ENCODE peak calls at places on chromosomes 13 and 19, in seven cellular contexts. C is HCT116, A is WTC11, Z is HFF-Myc, I is Calu3, U is breast epithelium, D is tibial nerve. K is an unnamed sample.

GRCh38 chr19:6767081-6767356 is 216 bp downstream of the SH2D3A start:
- DNase-seq in I (no peak), A (no peak), C (no peak), U (no peak), Z (no peak), D (no peak), K (no peak)

GRCh38 chr13:44449999-44450821 is 76.6 kb downstream of the SERP2 start:
- DNase-seq in U (no peak), A (no peak), I (peak), C (no peak), Z (no peak), D (no peak), K (no peak)

GRCh38 chr19:16199275-16199932 is 1.7 kb downstream of the AP1M1 start:
- DNase-seq in U (no peak), D (no peak), Z (no peak), A (no peak), C (no peak), I (no peak), K (no peak)

GRCh38 chr19:46984077-46985010 is 35.3 kb upstream of the NPAS1 start:
- DNase-seq in Z (peak), C (no peak), U (no peak), D (peak), A (no peak), I (no peak), K (no peak)

GRCh38 chr19:29662278-29662603 is 3.0 kb upstream of the PLEKHF1 start:
- DNase-seq in Z (no peak), U (no peak), C (no peak), A (no peak), I (no peak), D (no peak), K (no peak)

GRCh38 chr19:54415208-54415900 is at the start of gene TTYH1:
- DNase-seq in Z (no peak), U (no peak), A (peak), C (no peak), I (no peak), D (no peak), K (no peak)

GRCh38 chr19:46746281-46746965 is at the start of gene STRN4:
- DNase-seq in D (no peak), A (peak), U (no peak), C (no peak), Z (no peak), I (peak), K (no peak)

GRCh38 chr19:56124578-56124977 is 3.5 kb upstream of the ZNF787 start:
- DNase-seq in A (no peak), U (no peak), Z (no peak), D (no peak), C (no peak), I (no peak), K (no peak)

GRCh38 chr19:927044-927706 is 1.3 kb downstream of the ARID3A start:
- DNase-seq in A (peak), Z (no peak), U (no peak), D (peak), C (no peak), I (no peak), K (no peak)

GRCh38 chr13:77521194-77521593 is 14.3 kb upstream of the SCEL start:
- DNase-seq in A (no peak), I (peak), D (no peak), Z (no peak), C (no peak), U (no peak), K (no peak)

GRCh38 chr13:108812165-108812564 is 182.8 kb downstream of the MYO16 start:
- DNase-seq in I (no peak), D (no peak), A (no peak), U (no peak), C (no peak), Z (no peak), K (no peak)

GRCh38 chr19:12766051-12766521 is 9.3 kb downstream of the HOOK2 start:
- DNase-seq in A (peak), C (no peak), Z (no peak), U (peak), I (no peak), D (peak), K (peak)

DNA sequence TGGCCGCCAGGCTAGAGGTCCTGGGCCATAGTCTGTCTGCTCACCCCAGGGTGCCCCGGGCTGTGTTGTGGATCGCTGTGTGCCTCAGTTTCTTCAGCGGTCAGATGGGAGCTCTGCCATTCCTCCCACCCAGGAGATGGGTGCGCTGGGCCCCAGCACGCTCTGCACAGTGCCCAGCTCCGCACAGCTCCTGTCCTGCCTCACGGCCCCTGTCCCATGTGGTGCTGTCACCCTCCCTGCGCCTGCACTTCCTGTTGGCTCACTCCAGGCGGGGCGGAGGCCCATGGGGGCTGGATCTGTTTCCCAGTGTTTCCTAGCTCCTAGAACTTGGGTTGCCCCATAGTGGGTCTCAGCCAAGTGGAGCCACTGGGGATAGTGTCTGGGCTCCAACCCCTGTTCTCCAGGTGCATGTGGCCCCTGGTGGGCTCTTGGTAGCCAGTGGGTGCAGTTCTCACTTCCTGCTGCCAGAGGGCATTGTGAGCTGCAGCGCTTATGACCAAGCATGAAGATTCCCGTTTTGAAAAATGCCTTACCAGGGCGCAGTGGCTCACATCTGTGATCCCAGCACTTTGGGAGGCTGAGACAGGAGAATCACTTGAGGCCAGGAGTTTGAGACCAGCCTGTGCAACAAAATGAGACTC is 69.8 kb downstream of the KDM4B start:
- DNase-seq in U (no peak), I (no peak), D (no peak), C (no peak), Z (no peak), A (peak), K (no peak)
- TF ChIP-seq CTCF in U (no peak), I (peak), D (peak), C (peak), Z (peak), A (peak), K (peak)

GRCh38 chr13:43196171-43196611 is 172.8 kb downstream of the DNAJC15 start:
- DNase-seq in C (no peak), D (no peak), I (no peak), Z (no peak), U (no peak), A (no peak), K (no peak)
- TF ChIP-seq CTCF in C (no peak), D (no peak), I (no peak), Z (no peak), U (no peak), A (no peak), K (no peak)

GRCh38 chr13:111902726-111903125 is 164.2 kb upstream of the SOX1 start:
- DNase-seq in Z (no peak), D (no peak), C (no peak), A (peak), I (no peak), U (no peak), K (no peak)
- TF ChIP-seq CTCF in Z (no peak), D (no peak), C (no peak), A (no peak), I (no peak), U (no peak), K (no peak)

GRCh38 chr19:4829001-4829712 is 2.4 kb downstream of the TICAM1 start:
- DNase-seq in C (no peak), U (no peak), Z (no peak), D (no peak), I (peak), A (no peak), K (no peak)
- TF ChIP-seq CTCF in C (no peak), U (no peak), Z (no peak), D (peak), I (no peak), A (no peak), K (no peak)

GRCh38 chr19:49862411-49863253 is 4.7 kb downstream of the PNKP start:
- DNase-seq in C (no peak), D (no peak), U (no peak), A (peak), I (peak), Z (no peak), K (no peak)
- TF ChIP-seq CTCF in C (no peak), D (peak), U (no peak), A (no peak), I (no peak), Z (peak), K (peak)

DNA sequence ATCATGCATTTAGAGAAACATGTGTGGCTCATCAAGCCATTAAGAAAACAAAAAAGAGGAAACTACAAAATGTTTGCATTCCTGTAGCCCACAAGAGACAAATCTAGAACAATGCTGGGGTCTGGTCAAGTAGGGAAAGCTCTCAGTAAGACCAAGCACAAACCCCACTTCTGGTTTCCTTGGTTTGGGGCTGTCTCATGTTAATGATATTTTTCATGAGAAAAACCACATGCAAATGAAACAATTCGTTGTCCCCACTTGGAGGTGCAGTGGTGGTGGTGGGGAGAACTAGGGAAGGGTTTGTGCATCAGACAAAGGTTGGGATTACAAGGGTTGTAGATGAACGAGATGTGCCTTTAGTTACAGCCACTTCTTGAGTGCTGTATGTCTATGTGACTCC is 7.0 kb upstream of the RB1 start:
- DNase-seq in A (no peak), D (no peak), U (no peak), I (no peak), C (no peak), Z (no peak), K (no peak)
- TF ChIP-seq CTCF in A (no peak), D (no peak), U (no peak), I (no peak), C (no peak), Z (no peak), K (no peak)

GRCh38 chr19:41023193-41023592 is 32.1 kb downstream of the CYP2B6 start:
- DNase-seq in D (no peak), U (no peak), Z (no peak), I (peak), A (no peak), C (no peak), K (no peak)
- TF ChIP-seq CTCF in D (no peak), U (no peak), Z (peak), I (no peak), A (no peak), C (peak), K (no peak)

GRCh38 chr13:98525452-98525851 is 51.5 kb downstream of the STK24 start:
- DNase-seq in C (no peak), D (no peak), A (no peak), I (no peak), Z (no peak), U (no peak), K (no peak)

GRCh38 chr13:98524391-98524790 is 52.5 kb downstream of the STK24 start:
- DNase-seq in A (no peak), Z (no peak), C (no peak), I (no peak), U (no peak), D (no peak), K (no peak)

GRCh38 chr13:98521876-98522275 is 55.0 kb downstream of the STK24 start:
- DNase-seq in D (no peak), Z (no peak), A (no peak), I (no peak), C (no peak), U (no peak), K (no peak)

GRCh38 chr13:98524793-98525192 is 52.1 kb downstream of the STK24 start:
- DNase-seq in U (no peak), I (no peak), D (no peak), A (no peak), C (no peak), Z (no peak), K (no peak)

GRCh38 chr13:98523455-98524102 is 53.3 kb downstream of the STK24 start:
- DNase-seq in I (no peak), U (no peak), D (no peak), C (no peak), A (no peak), Z (no peak), K (no peak)
- TF ChIP-seq CTCF in I (no peak), U (no peak), D (no peak), C (no peak), A (no peak), Z (no peak), K (no peak)

K was measured in AG04450.